ENCODE peak calls at places on chromosomes 11 and 22, in five cellular contexts. L is neuronal stem cell, N is ovary, M is BJ, Z is neural progenitor cell. J is an unnamed sample. For H3K36me3, the result is how much of the 10 kb centered on the place peaks cover.

GRCh38 chr22:36362819-36363377 is 24.9 kb downstream of the MYH9 start:
- DNase-seq in M (no peak), Z (no peak), N (no peak), L (no peak), J (no peak)

GRCh38 chr22:41976961-41977566 is 7.8 kb downstream of the SEPTIN3 start:
- DNase-seq in M (no peak), L (no peak), Z (peak), N (no peak), J (peak)

GRCh38 chr22:29719894-29720645 is at the start of gene CABP7:
- DNase-seq in L (no peak), N (no peak), Z (peak), M (no peak), J (peak)

GRCh38 chr11:131977854-131978253 is 607.4 kb downstream of the NTM start:
- DNase-seq in L (no peak), N (no peak), Z (no peak), M (peak), J (no peak)

GRCh38 chr11:18731427-18731826 is 5.4 kb upstream of the IGSF22 start:
- DNase-seq in N (no peak), M (no peak), Z (no peak), L (no peak), J (no peak)

GRCh38 chr11:108117746-108118371 is 3.5 kb upstream of the ACAT1 start:
- DNase-seq in L (no peak), N (no peak), M (no peak), Z (peak), J (peak)

GRCh38 chr22:19356708-19357269 is 65.3 kb upstream of the CLTCL1 start:
- DNase-seq in M (no peak), N (no peak), L (no peak), Z (no peak), J (peak)

GRCh38 chr11:122746050-122746478 is 90.5 kb downstream of the UBASH3B start:
- DNase-seq in M (no peak), Z (no peak), N (no peak), L (no peak), J (no peak)

GRCh38 chr11:94525933-94526332 is 13.7 kb downstream of the C11orf97 start:
- DNase-seq in L (peak), M (no peak), Z (peak), N (peak), J (no peak)

GRCh38 chr11:58075781-58076180 is 45.0 kb downstream of the OR6Q1 start:
- DNase-seq in L (no peak), N (no peak), Z (no peak), M (no peak), J (no peak)

GRCh38 chr11:76568144-76568543 is 102.4 kb downstream of the LRRC32 start:
- DNase-seq in Z (no peak), N (no peak), M (no peak), L (no peak), J (no peak)

GRCh38 chr11:86869966-86870570 is 69.7 kb downstream of the PRSS23 start:
- DNase-seq in N (peak), Z (peak), M (no peak), L (peak), J (peak)

GRCh38 chr11:2072551-2073261 is 66.5 kb downstream of the IGF2 start:
- DNase-seq in N (no peak), Z (no peak), L (no peak), M (no peak), J (no peak)

GRCh38 chr11:134360050-134360835 is 28.5 kb downstream of the GLB1L2 start:
- DNase-seq in N (peak), L (peak), M (no peak), Z (peak), J (peak)

GRCh38 chr22:36245805-36246356 is 6.6 kb upstream of the APOL2 start:
- DNase-seq in Z (no peak), L (no peak), N (no peak), M (no peak), J (no peak)

GRCh38 chr22:21599053-21599893 is 30.5 kb downstream of the YDJC start:
- DNase-seq in N (no peak), Z (no peak), M (no peak), L (no peak), J (no peak)

GRCh38 chr11:64331569-64332371 is 8.2 kb upstream of the CCDC88B start:
- DNase-seq in L (no peak), M (no peak), N (peak), Z (no peak), J (peak)

GRCh38 chr11:12164061-12165014 is 53.9 kb downstream of the MICAL2 start:
- DNase-seq in Z (no peak), N (no peak), L (no peak), M (peak), J (no peak)

DNA sequence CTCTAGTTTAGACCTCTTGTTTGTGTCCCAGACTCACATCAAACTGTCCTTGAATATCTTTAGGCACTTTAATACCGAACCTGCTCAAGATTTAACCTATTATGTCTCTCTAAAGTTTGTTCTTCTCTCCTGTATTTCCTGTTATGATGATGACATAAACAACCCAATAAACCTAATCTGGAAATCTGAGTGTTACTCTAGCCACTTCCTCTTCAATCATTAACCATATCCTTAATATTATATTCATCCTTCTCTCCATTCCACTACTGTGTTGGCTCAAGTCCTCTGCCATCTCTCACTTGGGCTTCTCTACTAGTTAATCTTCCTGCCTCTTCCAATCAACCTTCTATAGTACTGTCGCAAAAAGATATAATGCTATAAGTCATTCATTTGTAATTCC is 36.0 kb downstream of the COPB1 start:
- DNase-seq in M (no peak), L (no peak), N (no peak), Z (no peak), J (no peak)
- H3K36me3 ChIP-seq in M (under half), L (under half), N (under half), Z (half or more), J (under half)

DNA sequence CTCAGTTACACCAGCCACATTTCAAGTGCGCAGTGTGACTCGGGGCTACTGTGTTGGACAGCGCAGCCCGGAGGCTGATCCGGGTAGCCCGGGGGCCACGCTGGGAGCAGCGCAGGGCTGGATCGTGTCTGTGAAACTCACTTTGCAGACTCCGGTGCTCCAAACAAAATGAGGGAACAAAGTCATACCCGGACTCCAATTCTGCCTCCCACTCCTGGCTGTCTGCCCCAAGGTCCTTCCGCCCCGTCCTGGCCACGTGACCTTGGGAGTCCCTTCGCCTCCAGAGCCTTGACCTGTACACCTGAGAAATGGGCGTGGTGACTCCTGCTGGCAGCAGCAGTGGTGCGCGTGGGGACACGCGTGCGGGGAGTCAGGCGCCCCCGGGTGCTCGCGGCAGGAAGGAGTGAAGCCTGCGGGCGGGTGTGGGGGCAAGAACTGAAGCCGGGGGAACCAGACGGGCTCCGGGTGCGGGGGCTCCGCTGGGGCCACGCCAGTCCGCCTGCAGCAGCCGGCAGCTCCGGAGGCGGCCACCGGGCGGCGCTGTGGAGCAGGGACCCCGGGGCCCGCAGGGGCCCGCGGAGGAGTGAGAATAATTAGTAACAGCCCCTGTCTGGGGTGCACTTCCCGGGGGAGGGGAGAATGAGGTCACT is 42.4 kb downstream of the KCNJ4 start:
- DNase-seq in M (no peak), N (peak), L (no peak), Z (peak), J (peak)
- H3K4me3 ChIP-seq in M (no peak), N (peak), L (peak), Z (no peak), J (no peak)

GRCh38 chr11:34938621-34939020 is 22.2 kb downstream of the PDHX start:
- DNase-seq in N (no peak), Z (no peak), M (no peak), L (no peak), J (no peak)
- H3K36me3 ChIP-seq in N (under half), Z (under half), M (under half), L (under half), J (under half)

DNA sequence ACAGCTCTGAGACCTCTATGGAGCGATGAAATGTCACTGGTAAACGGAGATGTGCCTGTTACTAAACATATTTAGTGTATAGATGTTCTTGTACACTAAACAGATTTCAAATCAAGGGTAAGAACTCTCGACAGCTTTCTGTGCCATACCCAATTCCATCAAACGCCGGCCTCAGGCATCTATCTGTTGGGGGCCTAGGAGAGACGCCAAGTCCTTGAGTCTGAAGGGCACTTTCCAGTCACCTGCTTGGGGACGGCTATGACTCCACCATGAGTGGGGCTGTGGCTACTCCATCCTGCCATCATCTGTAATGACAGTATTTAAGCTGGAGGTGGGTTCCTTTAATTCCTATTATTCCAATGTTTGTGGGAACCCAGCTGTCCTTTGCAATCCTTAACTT is 87.8 kb downstream of the SHANK2 start:
- DNase-seq in N (no peak), Z (no peak), M (no peak), L (no peak), J (no peak)
- H3K4me3 ChIP-seq in N (no peak), Z (no peak), M (no peak), L (no peak), J (no peak)

GRCh38 chr11:813037-813436 is 3.3 kb downstream of the RPLP2 start:
- DNase-seq in L (no peak), Z (no peak), M (no peak), N (no peak), J (no peak)
- H3K36me3 ChIP-seq in L (under half), Z (under half), M (under half), N (under half), J (under half)

GRCh38 chr11:35077709-35078695 is 61.0 kb upstream of the CD44 start:
- DNase-seq in N (no peak), M (no peak), Z (no peak), L (no peak), J (no peak)
- H3K4me3 ChIP-seq in N (no peak), M (no peak), Z (no peak), L (no peak), J (no peak)

GRCh38 chr11:6459049-6459448 is 14.7 kb downstream of the TRIM3 start:
- DNase-seq in Z (no peak), N (no peak), L (no peak), M (no peak), J (no peak)

GRCh38 chr11:6458352-6458751 is 15.4 kb downstream of the TRIM3 start:
- DNase-seq in L (no peak), M (no peak), Z (no peak), N (no peak), J (no peak)

GRCh38 chr11:6455070-6455469 is 14.3 kb upstream of the HPX start:
- DNase-seq in N (no peak), Z (no peak), M (no peak), L (no peak), J (no peak)

GRCh38 chr11:6457581-6458320 is 16.0 kb downstream of the TRIM3 start:
- DNase-seq in N (no peak), Z (no peak), L (no peak), M (no peak), J (peak)

DNA sequence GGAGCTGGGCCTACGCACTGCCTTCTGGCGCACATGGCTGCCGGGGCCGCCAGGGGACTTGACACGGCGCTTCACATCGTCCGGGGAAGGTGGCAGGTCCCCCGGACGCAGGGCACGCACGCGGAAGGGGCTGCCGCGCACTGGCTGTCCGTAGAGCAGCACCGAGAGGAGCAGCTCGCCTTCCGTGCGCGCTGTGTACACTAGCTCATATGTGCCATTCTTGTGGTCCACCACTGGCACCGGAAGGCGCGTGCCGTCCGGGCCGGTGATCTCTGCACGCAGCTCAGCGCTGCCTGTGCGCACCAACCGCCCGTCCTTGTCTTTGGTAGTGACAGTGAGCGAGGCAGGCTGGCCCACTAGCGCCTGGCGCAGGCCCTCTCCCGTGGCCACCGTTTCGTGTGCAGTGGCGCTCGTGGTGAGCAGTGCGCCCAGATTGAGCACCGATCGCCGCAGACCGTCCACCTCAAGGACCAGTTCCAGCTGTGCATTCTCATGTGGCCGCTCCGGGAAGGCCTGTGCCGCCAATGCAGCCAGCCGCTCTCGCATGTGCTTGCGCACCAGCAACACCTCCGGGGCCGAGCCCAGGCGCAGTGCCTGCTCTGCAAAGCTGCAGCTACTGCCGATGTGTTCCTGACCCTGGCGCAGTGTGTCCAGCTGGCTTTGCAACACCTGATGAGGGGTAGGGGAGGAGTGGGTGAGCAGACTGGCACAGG is 15.7 kb upstream of the HPX start:
- DNase-seq in L (no peak), Z (no peak), N (no peak), M (no peak), J (no peak)
- H3K36me3 ChIP-seq in L (under half), Z (under half), N (under half), M (under half), J (under half)

GRCh38 chr11:130776044-130776390 is 140.3 kb downstream of the SNX19 start:
- DNase-seq in Z (no peak), N (no peak), L (no peak), M (no peak), J (no peak)

GRCh38 chr11:130778026-130778425 is 138.3 kb downstream of the SNX19 start:
- DNase-seq in N (no peak), M (no peak), L (no peak), Z (no peak), J (no peak)

GRCh38 chr11:130773436-130773835 is 142.8 kb downstream of the SNX19 start:
- DNase-seq in L (no peak), N (no peak), Z (no peak), M (no peak), J (no peak)

GRCh38 chr11:130774703-130775102 is 141.6 kb downstream of the SNX19 start:
- DNase-seq in M (no peak), N (no peak), L (no peak), Z (no peak), J (no peak)

GRCh38 chr11:130775306-130776043 is 140.8 kb downstream of the SNX19 start:
- DNase-seq in Z (no peak), L (no peak), N (no peak), M (peak), J (no peak)
- H3K4me3 ChIP-seq in Z (no peak), L (no peak), N (no peak), M (no peak), J (no peak)

J was measured in H7.